ENCODE peak calls at places on chromosomes 7 and 10, in four cellular contexts. One of them, this sample, is unnamed.

GRCh38 chr10:75286901-75287300 is 51.1 kb upstream of the COMTD1 start:
- DNase-seq in glutamatergic neuron: no peak
- DNase-seq in right atrium auricular region: peak
- DNase-seq in BE2C: no peak
- DNase-seq in this sample: no peak

GRCh38 chr10:103797857-103798256 is 57.5 kb downstream of the SH3PXD2A start:
- DNase-seq in BE2C: no peak
- DNase-seq in right atrium auricular region: no peak
- DNase-seq in glutamatergic neuron: no peak
- DNase-seq in this sample: no peak

GRCh38 chr10:110918269-110918632 is 729 bp downstream of the BBIP1 start:
- DNase-seq in right atrium auricular region: peak
- DNase-seq in glutamatergic neuron: no peak
- DNase-seq in BE2C: peak
- DNase-seq in this sample: peak

GRCh38 chr7:136086712-136087111 is 109.6 kb upstream of the MTPN start:
- DNase-seq in BE2C: peak
- DNase-seq in right atrium auricular region: peak
- DNase-seq in glutamatergic neuron: no peak
- DNase-seq in this sample: peak

GRCh38 chr7:157000047-157000726 is 10.3 kb downstream of the MNX1 start:
- DNase-seq in right atrium auricular region: no peak
- DNase-seq in glutamatergic neuron: no peak
- DNase-seq in BE2C: no peak
- DNase-seq in this sample: no peak

GRCh38 chr10:110914411-110914810 is 4.6 kb downstream of the BBIP1 start:
- DNase-seq in BE2C: no peak
- DNase-seq in glutamatergic neuron: no peak
- DNase-seq in right atrium auricular region: no peak
- DNase-seq in this sample: peak

GRCh38 chr7:151844080-151844827 is 32.7 kb downstream of the PRKAG2 start:
- DNase-seq in BE2C: no peak
- DNase-seq in right atrium auricular region: no peak
- DNase-seq in glutamatergic neuron: no peak
- DNase-seq in this sample: peak

GRCh38 chr7:129989466-129989865 is 36.7 kb upstream of the UBE2H start:
- DNase-seq in BE2C: no peak
- DNase-seq in glutamatergic neuron: no peak
- DNase-seq in right atrium auricular region: no peak
- DNase-seq in this sample: no peak

GRCh38 chr10:3820255-3820654 is 35.2 kb upstream of the KLF6 start:
- DNase-seq in glutamatergic neuron: no peak
- DNase-seq in BE2C: no peak
- DNase-seq in right atrium auricular region: no peak
- DNase-seq in this sample: peak

GRCh38 chr10:124290095-124290795 is 128.5 kb downstream of the OAT start:
- DNase-seq in BE2C: no peak
- DNase-seq in glutamatergic neuron: no peak
- DNase-seq in right atrium auricular region: peak
- DNase-seq in this sample: peak

GRCh38 chr7:113370910-113371309 is 252.6 kb upstream of the SMIM30 start:
- DNase-seq in right atrium auricular region: no peak
- DNase-seq in glutamatergic neuron: no peak
- DNase-seq in BE2C: no peak
- DNase-seq in this sample: no peak

GRCh38 chr7:22810843-22811242 is 11.8 kb downstream of the TOMM7 start:
- DNase-seq in BE2C: no peak
- DNase-seq in right atrium auricular region: no peak
- DNase-seq in glutamatergic neuron: no peak
- DNase-seq in this sample: no peak

GRCh38 chr10:73039635-73040034 is 57.0 kb downstream of the P4HA1 start:
- DNase-seq in glutamatergic neuron: no peak
- DNase-seq in right atrium auricular region: no peak
- DNase-seq in BE2C: no peak
- DNase-seq in this sample: peak

GRCh38 chr10:4902571-4903011 is 60.6 kb upstream of the AKR1C1 start:
- DNase-seq in glutamatergic neuron: no peak
- DNase-seq in right atrium auricular region: no peak
- DNase-seq in BE2C: no peak
- DNase-seq in this sample: peak

GRCh38 chr7:157795631-157796030 is 458.8 kb downstream of the DNAJB6 start:
- DNase-seq in glutamatergic neuron: no peak
- DNase-seq in BE2C: no peak
- DNase-seq in right atrium auricular region: no peak
- DNase-seq in this sample: no peak

GRCh38 chr10:61774031-61774430 is 111.3 kb downstream of the CABCOCO1 start:
- DNase-seq in right atrium auricular region: no peak
- DNase-seq in glutamatergic neuron: no peak
- DNase-seq in BE2C: no peak
- DNase-seq in this sample: no peak

GRCh38 chr10:15879663-15880062 is 19.4 kb upstream of the MINDY3 start:
- DNase-seq in right atrium auricular region: no peak
- DNase-seq in glutamatergic neuron: no peak
- DNase-seq in BE2C: no peak
- DNase-seq in this sample: no peak

GRCh38 chr10:62813981-62814380 is 2.2 kb downstream of the EGR2 start:
- DNase-seq in BE2C: no peak
- DNase-seq in right atrium auricular region: no peak
- DNase-seq in glutamatergic neuron: no peak
- DNase-seq in this sample: no peak

GRCh38 chr7:36273836-36274235 is 115.8 kb upstream of the ANLN start:
- DNase-seq in BE2C: no peak
- DNase-seq in glutamatergic neuron: no peak
- DNase-seq in right atrium auricular region: no peak
- DNase-seq in this sample: no peak

GRCh38 chr10:8229153-8229552 is 174.7 kb downstream of the GATA3 start:
- DNase-seq in right atrium auricular region: no peak
- DNase-seq in BE2C: no peak
- DNase-seq in glutamatergic neuron: no peak
- DNase-seq in this sample: no peak

GRCh38 chr10:90179696-90180407 is 478.5 kb downstream of the KIF20B start:
- DNase-seq in BE2C: no peak
- DNase-seq in glutamatergic neuron: no peak
- DNase-seq in right atrium auricular region: peak
- DNase-seq in this sample: peak

GRCh38 chr10:14604181-14605142 is 170.2 kb downstream of the FAM107B start:
- DNase-seq in BE2C: peak
- DNase-seq in right atrium auricular region: peak
- DNase-seq in glutamatergic neuron: peak
- DNase-seq in this sample: peak

GRCh38 chr10:48807786-48808185 is 123.1 kb downstream of the WDFY4 start:
- DNase-seq in right atrium auricular region: no peak
- DNase-seq in glutamatergic neuron: no peak
- DNase-seq in BE2C: no peak
- DNase-seq in this sample: no peak

GRCh38 chr7:15764986-15765385 is 78.5 kb upstream of the MEOX2 start:
- DNase-seq in glutamatergic neuron: no peak
- DNase-seq in right atrium auricular region: no peak
- DNase-seq in BE2C: no peak
- DNase-seq in this sample: no peak

GRCh38 chr10:87752571-87752970 is 65.5 kb downstream of the ATAD1 start:
- DNase-seq in right atrium auricular region: no peak
- DNase-seq in BE2C: no peak
- DNase-seq in glutamatergic neuron: no peak
- DNase-seq in this sample: peak

GRCh38 chr10:45602082-45602730 is 70.4 kb downstream of the ZFAND4 start:
- DNase-seq in right atrium auricular region: no peak
- DNase-seq in BE2C: no peak
- DNase-seq in glutamatergic neuron: no peak
- DNase-seq in this sample: peak

GRCh38 chr10:18721067-18721466 is 61.8 kb downstream of the ARL5B start:
- DNase-seq in BE2C: no peak
- DNase-seq in right atrium auricular region: no peak
- DNase-seq in glutamatergic neuron: no peak
- DNase-seq in this sample: no peak

GRCh38 chr7:67625257-67625713 is 628.7 kb downstream of the TYW1 start:
- DNase-seq in right atrium auricular region: peak
- DNase-seq in BE2C: peak
- DNase-seq in glutamatergic neuron: peak
- DNase-seq in this sample: peak

GRCh38 chr7:2787251-2787968 is 56.7 kb downstream of the GNA12 start:
- DNase-seq in BE2C: no peak
- DNase-seq in glutamatergic neuron: no peak
- DNase-seq in right atrium auricular region: no peak
- DNase-seq in this sample: peak

GRCh38 chr10:77576007-77576367 is 61.6 kb downstream of the KCNMA1 start:
- DNase-seq in glutamatergic neuron: no peak
- DNase-seq in right atrium auricular region: no peak
- DNase-seq in BE2C: no peak
- DNase-seq in this sample: no peak

GRCh38 chr10:77575271-77576006 is 62.2 kb downstream of the KCNMA1 start:
- DNase-seq in right atrium auricular region: no peak
- DNase-seq in BE2C: no peak
- DNase-seq in glutamatergic neuron: no peak
- DNase-seq in this sample: no peak

GRCh38 chr10:77571490-77571889 is 66.1 kb downstream of the KCNMA1 start:
- DNase-seq in glutamatergic neuron: no peak
- DNase-seq in BE2C: peak
- DNase-seq in right atrium auricular region: no peak
- DNase-seq in this sample: no peak

GRCh38 chr10:77576633-77577032 is 61.0 kb downstream of the KCNMA1 start:
- DNase-seq in right atrium auricular region: no peak
- DNase-seq in glutamatergic neuron: no peak
- DNase-seq in BE2C: no peak
- DNase-seq in this sample: no peak

DNA sequence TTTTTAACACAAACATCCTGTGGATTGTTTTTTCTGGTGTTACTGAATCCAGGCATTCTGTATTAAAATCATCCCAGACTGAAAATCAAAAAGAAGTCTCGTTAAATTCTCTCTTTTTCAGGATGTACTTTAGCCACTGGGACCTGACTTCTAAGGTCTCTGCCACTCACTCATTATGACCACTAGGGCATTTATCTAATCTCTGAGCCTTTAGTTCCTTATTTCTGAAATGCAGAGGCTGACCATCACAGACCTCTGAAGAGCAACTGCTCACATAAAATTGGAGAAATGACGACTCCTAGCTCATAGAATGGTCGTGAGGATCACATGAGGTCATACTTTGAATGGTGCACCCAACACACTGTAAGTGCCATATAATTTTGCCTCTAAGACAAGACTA is 63.2 kb downstream of the KCNMA1 start:
- DNase-seq in glutamatergic neuron: no peak
- DNase-seq in right atrium auricular region: no peak
- DNase-seq in BE2C: no peak
- DNase-seq in this sample: no peak
- TF ChIP-seq CTCF in glutamatergic neuron: peak
- TF ChIP-seq CTCF in right atrium auricular region: no peak
- TF ChIP-seq CTCF in BE2C: peak
- TF ChIP-seq CTCF in this sample: peak

GRCh38 chr7:6160191-6160623 is 112.2 kb downstream of the CYTH3 start:
- DNase-seq in BE2C: peak
- DNase-seq in right atrium auricular region: peak
- DNase-seq in glutamatergic neuron: peak
- DNase-seq in this sample: peak
- TF ChIP-seq CTCF in BE2C: peak
- TF ChIP-seq CTCF in right atrium auricular region: peak
- TF ChIP-seq CTCF in glutamatergic neuron: peak
- TF ChIP-seq CTCF in this sample: peak

GRCh38 chr10:78925275-78925674 is 143.5 kb upstream of the ZMIZ1 start:
- DNase-seq in glutamatergic neuron: no peak
- DNase-seq in right atrium auricular region: no peak
- DNase-seq in BE2C: no peak
- DNase-seq in this sample: no peak

GRCh38 chr10:78925800-78926319 is 142.9 kb upstream of the ZMIZ1 start:
- DNase-seq in BE2C: no peak
- DNase-seq in right atrium auricular region: no peak
- DNase-seq in glutamatergic neuron: no peak
- DNase-seq in this sample: peak

GRCh38 chr10:78927257-78927995 is 141.3 kb upstream of the ZMIZ1 start:
- DNase-seq in right atrium auricular region: no peak
- DNase-seq in BE2C: no peak
- DNase-seq in glutamatergic neuron: no peak
- DNase-seq in this sample: no peak

GRCh38 chr10:78931333-78932083 is 137.3 kb upstream of the ZMIZ1 start:
- DNase-seq in BE2C: peak
- DNase-seq in right atrium auricular region: peak
- DNase-seq in glutamatergic neuron: no peak
- DNase-seq in this sample: peak

DNA sequence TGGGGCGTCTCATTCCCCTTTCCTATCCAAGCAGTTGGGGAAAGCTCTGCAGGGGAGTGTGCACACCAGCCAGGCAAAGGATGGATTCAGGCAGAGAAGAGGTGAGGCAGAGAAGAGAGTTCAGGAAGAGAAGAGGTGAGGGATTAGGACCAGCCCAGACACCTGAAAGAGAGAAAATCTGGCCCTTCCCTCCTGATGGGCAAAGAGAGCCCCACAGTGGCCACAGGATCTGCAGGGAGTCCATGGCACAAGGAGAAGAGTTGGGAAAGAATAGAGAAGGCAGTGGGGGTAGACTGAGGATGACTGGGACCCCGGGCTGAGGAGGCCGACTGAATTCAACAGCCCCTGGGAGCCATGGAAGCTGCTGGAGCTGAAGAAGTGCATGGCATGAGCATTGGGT is 140.4 kb upstream of the ZMIZ1 start:
- DNase-seq in glutamatergic neuron: no peak
- DNase-seq in BE2C: no peak
- DNase-seq in right atrium auricular region: no peak
- DNase-seq in this sample: no peak
- TF ChIP-seq CTCF in glutamatergic neuron: no peak
- TF ChIP-seq CTCF in BE2C: no peak
- TF ChIP-seq CTCF in right atrium auricular region: no peak
- TF ChIP-seq CTCF in this sample: no peak

GRCh38 chr7:13282377-13282980 is 595.0 kb downstream of the ARL4A start:
- DNase-seq in right atrium auricular region: no peak
- DNase-seq in BE2C: no peak
- DNase-seq in glutamatergic neuron: no peak
- DNase-seq in this sample: peak

GRCh38 chr7:13278020-13278419 is 590.6 kb downstream of the ARL4A start:
- DNase-seq in BE2C: no peak
- DNase-seq in glutamatergic neuron: no peak
- DNase-seq in right atrium auricular region: no peak
- DNase-seq in this sample: peak

GRCh38 chr7:13276977-13277376 is 589.5 kb downstream of the ARL4A start:
- DNase-seq in right atrium auricular region: no peak
- DNase-seq in BE2C: no peak
- DNase-seq in glutamatergic neuron: no peak
- DNase-seq in this sample: no peak

DNA sequence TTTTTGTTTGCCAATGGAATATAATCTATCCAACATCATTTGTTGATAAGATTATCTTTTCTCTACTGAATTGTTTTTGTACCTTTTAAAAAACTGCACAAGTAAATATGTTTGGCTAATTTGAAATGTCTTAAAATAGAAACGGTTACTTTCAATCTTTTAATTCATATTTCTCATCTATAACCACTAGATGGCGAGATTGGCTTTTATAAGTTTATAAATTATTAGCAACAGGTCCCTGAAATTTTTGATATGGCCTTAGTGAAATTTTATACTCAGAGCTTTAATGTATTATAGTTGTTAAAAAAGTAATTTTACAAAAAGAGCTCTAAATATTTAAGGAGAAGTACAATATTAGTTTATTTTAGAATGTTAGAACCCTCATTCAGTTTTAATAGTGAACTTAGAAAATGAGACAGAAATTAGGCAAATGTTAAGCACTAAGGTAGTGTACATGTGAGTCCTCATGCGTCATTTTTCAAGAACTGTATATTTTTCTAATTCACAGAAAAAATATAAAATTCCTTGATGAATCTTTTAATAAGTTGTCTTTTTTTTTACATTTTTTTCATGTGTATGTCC is 592.5 kb downstream of the ARL4A start:
- DNase-seq in BE2C: no peak
- DNase-seq in right atrium auricular region: no peak
- DNase-seq in glutamatergic neuron: no peak
- DNase-seq in this sample: peak
- TF ChIP-seq CTCF in BE2C: no peak
- TF ChIP-seq CTCF in right atrium auricular region: peak
- TF ChIP-seq CTCF in glutamatergic neuron: peak
- TF ChIP-seq CTCF in this sample: no peak

This sample was measured in fibroblast of villous mesenchyme.